ENCODE peak calls at places on chromosomes 4 and X, in six cellular contexts. One of them, this sample, is unnamed.
A peak's percentile ranks its signal among the peaks of the same experiment; 100 is the strongest.

GRCh38 chr4:1407657-1408333 is 1.6 kb upstream of the NKX1-1 start:
- DNase-seq in iPS DF 19.7: no peak
- DNase-seq in suprapubic skin: no peak
- DNase-seq in aorta: no peak
- DNase-seq in testis: no peak
- DNase-seq in effector memory CD8-positive, alpha-beta T cell: no peak
- DNase-seq in this sample: no peak

GRCh38 chr4:174111350-174111888 is 172.0 kb downstream of the FBXO8 start:
- DNase-seq in aorta: no peak
- DNase-seq in effector memory CD8-positive, alpha-beta T cell: no peak
- DNase-seq in testis: no peak
- DNase-seq in iPS DF 19.7: no peak
- DNase-seq in suprapubic skin: no peak
- DNase-seq in this sample: no peak

GRCh38 chr4:150164055-150164454 is 85.8 kb downstream of the DCLK2 start:
- DNase-seq in iPS DF 19.7: no peak
- DNase-seq in aorta: no peak
- DNase-seq in testis: no peak
- DNase-seq in suprapubic skin: no peak
- DNase-seq in effector memory CD8-positive, alpha-beta T cell: no peak
- DNase-seq in this sample: no peak

GRCh38 chr4:174136013-174136412 is 147.5 kb downstream of the FBXO8 start:
- DNase-seq in testis: no peak
- DNase-seq in iPS DF 19.7: no peak
- DNase-seq in suprapubic skin: no peak
- DNase-seq in effector memory CD8-positive, alpha-beta T cell: no peak
- DNase-seq in aorta: no peak
- DNase-seq in this sample: no peak

GRCh38 chr4:94515365-94515764 is 63.6 kb downstream of the PDLIM5 start:
- DNase-seq in iPS DF 19.7: no peak
- DNase-seq in effector memory CD8-positive, alpha-beta T cell: no peak
- DNase-seq in suprapubic skin: no peak
- DNase-seq in aorta: no peak
- DNase-seq in testis: no peak
- DNase-seq in this sample: no peak

GRCh38 chr4:2151544-2151943 is 90.4 kb downstream of the HAUS3 start:
- DNase-seq in iPS DF 19.7: no peak
- DNase-seq in suprapubic skin: no peak
- DNase-seq in testis: no peak
- DNase-seq in effector memory CD8-positive, alpha-beta T cell: no peak
- DNase-seq in aorta: no peak
- DNase-seq in this sample: no peak

GRCh38 chr4:2818351-2818939 is 25.2 kb upstream of the ADD1 start:
- DNase-seq in aorta: no peak
- DNase-seq in effector memory CD8-positive, alpha-beta T cell: no peak
- DNase-seq in suprapubic skin: no peak
- DNase-seq in testis: no peak
- DNase-seq in iPS DF 19.7: no peak
- DNase-seq in this sample: no peak

GRCh38 chr4:154313004-154313587 is 178.5 kb downstream of the DCHS2 start:
- DNase-seq in suprapubic skin: no peak
- DNase-seq in iPS DF 19.7: no peak
- DNase-seq in testis: no peak
- DNase-seq in aorta: no peak
- DNase-seq in effector memory CD8-positive, alpha-beta T cell: no peak
- DNase-seq in this sample: no peak

GRCh38 chrX:133838761-133839676 is 146.4 kb downstream of the GPC3 start:
- DNase-seq in aorta: no peak
- DNase-seq in testis: peak; percentile 25
- DNase-seq in iPS DF 19.7: peak; percentile 12
- DNase-seq in effector memory CD8-positive, alpha-beta T cell: peak; percentile 1
- DNase-seq in suprapubic skin: no peak
- DNase-seq in this sample: no peak

GRCh38 chrX:134396174-134396573 is 63.8 kb upstream of the HPRT1 start:
- DNase-seq in effector memory CD8-positive, alpha-beta T cell: no peak
- DNase-seq in iPS DF 19.7: no peak
- DNase-seq in aorta: no peak
- DNase-seq in suprapubic skin: no peak
- DNase-seq in testis: no peak
- DNase-seq in this sample: no peak

GRCh38 chrX:338281-338835 is 19.8 kb upstream of the GTPBP6 start:
- DNase-seq in testis: no peak
- DNase-seq in aorta: peak; percentile 47
- DNase-seq in effector memory CD8-positive, alpha-beta T cell: no peak
- DNase-seq in suprapubic skin: no peak
- DNase-seq in iPS DF 19.7: no peak
- DNase-seq in this sample: peak; percentile 16

GRCh38 chr4:72330381-72330780 is 238.6 kb downstream of the ADAMTS3 start:
- DNase-seq in testis: no peak
- DNase-seq in effector memory CD8-positive, alpha-beta T cell: no peak
- DNase-seq in iPS DF 19.7: no peak
- DNase-seq in suprapubic skin: no peak
- DNase-seq in aorta: no peak
- DNase-seq in this sample: no peak

GRCh38 chr4:3271131-3271530 is 21.7 kb upstream of the RGS12 start:
- DNase-seq in testis: no peak
- DNase-seq in aorta: no peak
- DNase-seq in effector memory CD8-positive, alpha-beta T cell: no peak
- DNase-seq in iPS DF 19.7: no peak
- DNase-seq in suprapubic skin: no peak
- DNase-seq in this sample: no peak

GRCh38 chrX:96407501-96407900 is 277.1 kb upstream of the DIAPH2 start:
- DNase-seq in suprapubic skin: no peak
- DNase-seq in aorta: no peak
- DNase-seq in effector memory CD8-positive, alpha-beta T cell: no peak
- DNase-seq in testis: peak; percentile 19
- DNase-seq in iPS DF 19.7: no peak
- DNase-seq in this sample: no peak

GRCh38 chr4:101762544-101762943 is 28.0 kb upstream of the BANK1 start:
- DNase-seq in suprapubic skin: no peak
- DNase-seq in aorta: no peak
- DNase-seq in iPS DF 19.7: no peak
- DNase-seq in effector memory CD8-positive, alpha-beta T cell: no peak
- DNase-seq in testis: no peak
- DNase-seq in this sample: no peak